ENCODE peak calls at places on chromosome 15, in four cellular contexts. A is esophagus squamous epithelium, S is cardiac fibroblast, Q is kidney epithelial cell. H is an unnamed sample.

GRCh38 chr15:99895956-99896311 is 162.7 kb upstream of the LYSMD4 start:
- DNase-seq in A (no peak), S (no peak), Q (no peak), H (no peak)

GRCh38 chr15:60941448-60941847 is 287.7 kb downstream of the RORA start:
- DNase-seq in A (no peak), S (peak; percentile 72), Q (no peak), H (no peak)

GRCh38 chr15:101066501-101067408 is 147.6 kb downstream of the LRRK1 start:
- DNase-seq in A (no peak), S (no peak), Q (no peak), H (no peak)

GRCh38 chr15:73897441-73898261 is 24.3 kb downstream of the TBC1D21 start:
- DNase-seq in A (no peak), S (peak; percentile 95), Q (peak; percentile 68), H (peak; percentile 63)

GRCh38 chr15:97030251-97030650 is 699.8 kb downstream of the NR2F2 start:
- DNase-seq in A (no peak), S (no peak), Q (no peak), H (no peak)

GRCh38 chr15:91887921-91888373 is 34.4 kb downstream of the SLCO3A1 start:
- DNase-seq in A (no peak), S (no peak), Q (no peak), H (no peak)

GRCh38 chr15:26518885-26519284 is 254.0 kb downstream of the GABRB3 start:
- DNase-seq in A (no peak), S (no peak), Q (no peak), H (no peak)

GRCh38 chr15:98085003-98085639 is 124.6 kb downstream of the ARRDC4 start:
- DNase-seq in A (no peak), S (peak; percentile 81), Q (peak; percentile 34), H (no peak)

GRCh38 chr15:76514292-76514691 is 177.7 kb downstream of the ISL2 start:
- DNase-seq in A (no peak), S (no peak), Q (no peak), H (no peak)

GRCh38 chr15:75107905-75108838 is 84.8 kb downstream of the PPCDC start:
- DNase-seq in A (no peak), S (peak; percentile 97), Q (peak; percentile 88), H (no peak)

GRCh38 chr15:101169457-101170071 is 82.3 kb downstream of the CHSY1 start:
- DNase-seq in A (no peak), S (peak; percentile 65), Q (no peak), H (peak; percentile 49)

GRCh38 chr15:71800835-71801745 is 9.3 kb upstream of the NR2E3 start:
- DNase-seq in A (no peak), S (peak; percentile 89), Q (no peak), H (no peak)

GRCh38 chr15:39680868-39681267 is 100.0 kb downstream of the THBS1 start:
- DNase-seq in A (no peak), S (peak; percentile 18), Q (no peak), H (no peak)

GRCh38 chr15:82021992-82022391 is 23.8 kb downstream of the MEX3B start:
- DNase-seq in A (no peak), S (peak; percentile 41), Q (no peak), H (no peak)

GRCh38 chr15:92922405-92923002 is 22.4 kb downstream of the CHD2 start:
- DNase-seq in A (no peak), S (no peak), Q (no peak), H (no peak)

GRCh38 chr15:40789119-40789518 is 17.8 kb upstream of the ZFYVE19 start:
- DNase-seq in A (no peak), S (no peak), Q (no peak), H (no peak)

DNA sequence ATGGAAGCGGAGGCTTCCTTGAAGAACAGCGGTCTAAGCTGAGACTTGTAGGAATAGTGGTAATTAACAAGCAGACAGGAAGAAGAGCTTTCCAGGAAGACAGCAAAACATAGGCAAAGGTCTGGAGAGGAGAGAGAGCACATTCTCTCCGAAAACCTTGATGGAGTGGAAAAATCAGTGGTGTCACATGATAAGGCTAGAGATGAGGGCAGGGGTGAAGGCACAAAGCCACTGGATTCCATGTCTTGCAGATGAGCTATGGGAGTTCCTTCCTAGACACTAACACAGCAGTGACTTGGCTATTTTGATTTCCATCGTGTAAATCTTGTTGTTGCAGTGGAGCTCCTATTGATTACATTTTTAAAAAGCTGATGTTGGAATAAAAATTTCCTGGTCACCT is 132.0 kb downstream of the MCTP2 start:
- DNase-seq in A (no peak), S (no peak), Q (no peak), H (no peak)
- TF ChIP-seq CTCF in A (no peak), S (no peak), Q (no peak), H (no peak)

DNA sequence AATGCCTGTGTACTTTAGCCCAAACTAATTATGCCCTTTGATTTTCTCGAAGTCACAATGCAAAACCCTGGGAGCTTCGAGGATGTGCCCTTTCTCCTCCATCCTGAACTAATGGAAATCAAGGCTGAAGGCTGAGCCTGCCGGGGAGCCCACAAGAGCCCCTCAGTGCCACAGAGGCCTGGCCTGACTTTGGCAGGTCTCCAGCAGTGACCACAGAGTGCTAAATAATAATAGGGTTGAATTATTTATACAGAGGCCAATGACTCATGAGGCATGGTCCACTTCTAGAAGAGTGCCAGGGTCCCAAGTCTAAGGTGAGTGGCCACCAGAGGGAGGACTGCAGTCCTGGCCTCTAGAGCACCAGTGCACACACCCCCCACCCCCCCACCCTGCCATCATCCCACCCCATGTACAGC is 19.1 kb upstream of the GLCE start:
- DNase-seq in A (no peak), S (no peak), Q (no peak), H (no peak)
- TF ChIP-seq CTCF in A (no peak), S (no peak), Q (no peak), H (no peak)

DNA sequence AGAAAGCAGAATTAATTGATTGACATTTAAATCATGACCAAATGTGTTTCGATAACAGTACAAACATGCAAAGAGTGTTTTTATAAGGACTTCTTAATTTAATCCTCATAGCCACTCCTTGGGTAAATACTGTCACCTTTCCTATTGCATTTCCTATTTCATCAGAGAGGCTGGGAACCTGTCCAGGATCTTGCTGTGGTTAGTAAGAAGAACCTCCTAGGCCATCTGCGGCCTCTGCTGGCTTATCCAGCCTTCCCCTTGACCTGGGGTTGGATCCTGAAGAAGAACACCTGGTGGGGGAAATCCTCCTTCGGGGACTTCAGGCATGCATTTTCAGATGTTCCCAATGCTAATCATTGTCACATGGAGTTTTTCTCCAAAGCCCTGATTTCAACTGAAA is 25.5 kb downstream of the GLDN start:
- DNase-seq in A (no peak), S (peak; percentile 84), Q (no peak), H (no peak)
- TF ChIP-seq CTCF in A (no peak), S (peak; percentile 23), Q (no peak), H (no peak)

DNA sequence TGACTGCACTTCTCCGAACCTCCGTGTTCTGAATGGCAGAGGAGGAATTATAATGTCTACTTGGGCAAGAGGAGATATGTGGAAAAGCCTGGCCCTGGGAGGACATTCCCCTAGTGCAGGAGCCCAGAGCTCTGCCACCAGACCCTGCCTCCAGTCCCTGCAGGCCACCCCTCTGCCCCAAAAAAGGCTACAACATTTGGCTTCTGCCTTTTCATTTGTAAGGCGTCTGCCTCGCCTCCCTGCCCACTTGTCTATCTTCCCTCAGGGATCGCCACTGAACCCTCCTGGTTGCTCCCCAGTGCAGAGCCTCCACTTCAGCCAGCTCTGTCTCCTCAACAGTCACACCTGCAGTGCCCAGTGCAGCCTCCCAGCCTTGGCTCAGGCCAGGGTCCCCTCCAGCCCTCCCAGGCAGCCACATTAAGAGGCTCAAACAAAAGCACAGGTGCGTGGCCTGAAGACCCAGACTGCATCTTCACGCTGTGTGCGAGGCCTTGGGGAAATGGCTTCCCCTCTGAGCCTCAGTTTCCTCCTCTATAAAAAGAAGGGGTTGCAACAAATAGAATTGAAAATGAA is 125.9 kb upstream of the SMAD3 start:
- DNase-seq in A (no peak), S (no peak), Q (no peak), H (no peak)
- TF ChIP-seq CTCF in A (no peak), S (no peak), Q (no peak), H (no peak)

GRCh38 chr15:79314186-79314585 is 3.3 kb downstream of the TMED3 start:
- DNase-seq in A (no peak), S (no peak), Q (no peak), H (no peak)

GRCh38 chr15:79308874-79309273 is 2.0 kb upstream of the TMED3 start:
- DNase-seq in A (no peak), S (no peak), Q (no peak), H (no peak)

GRCh38 chr15:79310612-79310984 is 314 bp upstream of the TMED3 start:
- DNase-seq in A (no peak), S (peak; percentile 27), Q (no peak), H (no peak)

GRCh38 chr15:79311901-79312553 is 1.1 kb downstream of the TMED3 start:
- DNase-seq in A (no peak), S (no peak), Q (no peak), H (no peak)

DNA sequence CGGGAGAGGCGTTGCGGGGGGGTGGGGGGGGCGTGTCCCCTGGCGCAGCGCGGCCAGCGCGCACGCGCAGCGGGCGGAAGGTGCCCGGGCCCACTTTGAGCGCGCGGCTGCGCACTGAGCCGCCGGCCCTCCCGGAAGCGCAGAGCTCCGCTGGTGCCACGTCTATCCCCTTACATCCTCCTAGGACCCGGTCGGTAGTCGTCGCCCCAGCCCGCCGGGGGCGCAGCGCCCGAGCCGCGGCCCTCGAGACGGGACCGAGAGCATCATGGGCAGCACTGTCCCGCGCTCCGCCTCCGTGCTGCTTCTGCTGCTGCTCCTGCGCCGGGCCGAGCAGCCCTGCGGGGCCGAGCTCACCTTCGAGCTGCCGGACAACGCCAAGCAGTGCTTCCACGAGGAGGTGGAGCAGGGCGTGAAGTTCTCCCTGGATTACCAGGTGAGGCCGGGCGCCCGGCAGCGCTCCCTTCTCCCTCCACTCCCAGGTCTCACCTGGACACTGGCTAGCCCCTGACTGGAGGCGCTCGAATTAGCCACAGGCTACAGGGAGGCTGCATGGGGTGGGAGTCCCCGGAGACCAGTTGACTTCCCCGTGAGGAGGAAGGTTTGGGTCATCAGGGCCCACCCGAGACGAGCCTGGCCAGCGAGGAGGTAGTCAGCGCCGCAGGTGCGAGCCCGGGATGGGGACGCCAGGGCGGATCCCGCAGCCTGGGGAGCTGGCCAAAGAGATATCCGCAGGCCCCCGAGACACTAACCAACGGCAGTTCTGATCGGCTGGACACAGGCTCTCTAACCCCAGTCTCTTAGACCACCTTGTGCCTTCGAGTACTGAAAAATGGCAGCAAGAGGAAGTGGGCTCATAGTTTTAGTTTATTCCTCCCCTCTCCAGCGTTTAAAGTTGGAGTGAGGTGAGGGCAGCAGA is at the start of gene TMED3:
- DNase-seq in A (no peak), S (peak; percentile 87), Q (peak; percentile 45), H (peak; percentile 84)
- TF ChIP-seq CTCF in A (peak; percentile 20), S (peak; percentile 15), Q (peak; percentile 19), H (no peak)

GRCh38 chr15:79156704-79157375 is 66.3 kb upstream of the RASGRF1 start:
- DNase-seq in A (no peak), S (no peak), Q (no peak), H (no peak)

GRCh38 chr15:79163395-79163794 is 72.8 kb upstream of the RASGRF1 start:
- DNase-seq in A (no peak), S (no peak), Q (no peak), H (no peak)

GRCh38 chr15:79161837-79162508 is 71.4 kb upstream of the RASGRF1 start:
- DNase-seq in A (no peak), S (no peak), Q (no peak), H (no peak)

GRCh38 chr15:79157631-79158592 is 67.3 kb upstream of the RASGRF1 start:
- DNase-seq in A (no peak), S (no peak), Q (peak; percentile 55), H (no peak)

GRCh38 chr15:79160211-79160610 is 69.6 kb upstream of the RASGRF1 start:
- DNase-seq in A (no peak), S (no peak), Q (peak; percentile 56), H (no peak)
- TF ChIP-seq CTCF in A (no peak), S (no peak), Q (no peak), H (no peak)

GRCh38 chr15:29695486-29696167 is 126.6 kb downstream of the TJP1 start:
- DNase-seq in A (no peak), S (no peak), Q (no peak), H (no peak)
- TF ChIP-seq CTCF in A (no peak), S (no peak), Q (no peak), H (no peak)

H was measured in glutamatergic neuron.